ENCODE peak calls at places on chromosomes 5 and 9, in ten cellular contexts. One of them, this sample, is unnamed.
A peak's percentile ranks its signal among the peaks of the same experiment; 100 is the strongest.

GRCh38 chr9:135821116-135821515 is 86.2 kb downstream of the CAMSAP1 start:
- DNase-seq in COR-L47: no peak
- DNase-seq in fibroblast of the aortic adventitia: no peak
- DNase-seq in substantia nigra: no peak
- DNase-seq in adrenal gland: no peak
- DNase-seq in EL: no peak
- DNase-seq in activated CD4-positive, alpha-beta T cell treated with anti-CD3 and anti-CD28 coated beads, Interleukin-2, amount 50 U/mL, for 1 hour: no peak
- DNase-seq in activated naive CD4-positive, alpha-beta T cell treated with Interleukin-2 at 50 U/mL for 16 hours: no peak
- DNase-seq in left ventricle myocardium inferior: no peak
- DNase-seq in AG09319: no peak
- DNase-seq in this sample: no peak

GRCh38 chr5:88145603-88146467 is 122.8 kb downstream of the TMEM161B start:
- DNase-seq in left ventricle myocardium inferior: no peak
- DNase-seq in substantia nigra: peak; percentile 50
- DNase-seq in fibroblast of the aortic adventitia: no peak
- DNase-seq in COR-L47: no peak
- DNase-seq in AG09319: no peak
- DNase-seq in activated naive CD4-positive, alpha-beta T cell treated with Interleukin-2 at 50 U/mL for 16 hours: no peak
- DNase-seq in activated CD4-positive, alpha-beta T cell treated with anti-CD3 and anti-CD28 coated beads, Interleukin-2, amount 50 U/mL, for 1 hour: no peak
- DNase-seq in adrenal gland: no peak
- DNase-seq in EL: no peak
- DNase-seq in this sample: no peak

GRCh38 chr5:14017904-14018303 is 73.4 kb upstream of the DNAH5 start:
- DNase-seq in COR-L47: no peak
- DNase-seq in AG09319: no peak
- DNase-seq in left ventricle myocardium inferior: no peak
- DNase-seq in activated naive CD4-positive, alpha-beta T cell treated with Interleukin-2 at 50 U/mL for 16 hours: no peak
- DNase-seq in EL: no peak
- DNase-seq in adrenal gland: no peak
- DNase-seq in activated CD4-positive, alpha-beta T cell treated with anti-CD3 and anti-CD28 coated beads, Interleukin-2, amount 50 U/mL, for 1 hour: no peak
- DNase-seq in substantia nigra: no peak
- DNase-seq in fibroblast of the aortic adventitia: no peak
- DNase-seq in this sample: no peak

GRCh38 chr9:134930404-134930803 is 12.7 kb upstream of the FCN1 start:
- DNase-seq in EL: no peak
- DNase-seq in left ventricle myocardium inferior: no peak
- DNase-seq in fibroblast of the aortic adventitia: no peak
- DNase-seq in adrenal gland: no peak
- DNase-seq in substantia nigra: no peak
- DNase-seq in AG09319: no peak
- DNase-seq in activated CD4-positive, alpha-beta T cell treated with anti-CD3 and anti-CD28 coated beads, Interleukin-2, amount 50 U/mL, for 1 hour: no peak
- DNase-seq in COR-L47: no peak
- DNase-seq in activated naive CD4-positive, alpha-beta T cell treated with Interleukin-2 at 50 U/mL for 16 hours: no peak
- DNase-seq in this sample: no peak

GRCh38 chr9:106941901-106942300 is 78.9 kb downstream of the ZNF462 start:
- DNase-seq in activated CD4-positive, alpha-beta T cell treated with anti-CD3 and anti-CD28 coated beads, Interleukin-2, amount 50 U/mL, for 1 hour: no peak
- DNase-seq in fibroblast of the aortic adventitia: no peak
- DNase-seq in adrenal gland: no peak
- DNase-seq in AG09319: no peak
- DNase-seq in left ventricle myocardium inferior: no peak
- DNase-seq in activated naive CD4-positive, alpha-beta T cell treated with Interleukin-2 at 50 U/mL for 16 hours: no peak
- DNase-seq in COR-L47: no peak
- DNase-seq in substantia nigra: no peak
- DNase-seq in EL: no peak
- DNase-seq in this sample: no peak

GRCh38 chr9:109037946-109038345 is 24.6 kb upstream of the CTNNAL1 start:
- DNase-seq in adrenal gland: no peak
- DNase-seq in activated CD4-positive, alpha-beta T cell treated with anti-CD3 and anti-CD28 coated beads, Interleukin-2, amount 50 U/mL, for 1 hour: no peak
- DNase-seq in EL: no peak
- DNase-seq in activated naive CD4-positive, alpha-beta T cell treated with Interleukin-2 at 50 U/mL for 16 hours: no peak
- DNase-seq in AG09319: no peak
- DNase-seq in left ventricle myocardium inferior: no peak
- DNase-seq in COR-L47: no peak
- DNase-seq in fibroblast of the aortic adventitia: no peak
- DNase-seq in substantia nigra: no peak
- DNase-seq in this sample: no peak

GRCh38 chr9:121976751-121977150 is 116.4 kb downstream of the TTLL11 start:
- DNase-seq in adrenal gland: no peak
- DNase-seq in activated CD4-positive, alpha-beta T cell treated with anti-CD3 and anti-CD28 coated beads, Interleukin-2, amount 50 U/mL, for 1 hour: no peak
- DNase-seq in substantia nigra: no peak
- DNase-seq in EL: peak; percentile 67
- DNase-seq in AG09319: no peak
- DNase-seq in fibroblast of the aortic adventitia: peak; percentile 71
- DNase-seq in left ventricle myocardium inferior: no peak
- DNase-seq in activated naive CD4-positive, alpha-beta T cell treated with Interleukin-2 at 50 U/mL for 16 hours: no peak
- DNase-seq in COR-L47: no peak
- DNase-seq in this sample: no peak

GRCh38 chr9:99253134-99253533 is 31.1 kb downstream of the SEC61B start:
- DNase-seq in COR-L47: no peak
- DNase-seq in fibroblast of the aortic adventitia: no peak
- DNase-seq in activated CD4-positive, alpha-beta T cell treated with anti-CD3 and anti-CD28 coated beads, Interleukin-2, amount 50 U/mL, for 1 hour: no peak
- DNase-seq in adrenal gland: no peak
- DNase-seq in AG09319: no peak
- DNase-seq in activated naive CD4-positive, alpha-beta T cell treated with Interleukin-2 at 50 U/mL for 16 hours: peak; percentile 49
- DNase-seq in left ventricle myocardium inferior: no peak
- DNase-seq in substantia nigra: no peak
- DNase-seq in EL: no peak
- DNase-seq in this sample: no peak

GRCh38 chr5:68305223-68305865 is 89.8 kb downstream of the PIK3R1 start:
- DNase-seq in adrenal gland: no peak
- DNase-seq in activated CD4-positive, alpha-beta T cell treated with anti-CD3 and anti-CD28 coated beads, Interleukin-2, amount 50 U/mL, for 1 hour: no peak
- DNase-seq in left ventricle myocardium inferior: peak; percentile 12
- DNase-seq in activated naive CD4-positive, alpha-beta T cell treated with Interleukin-2 at 50 U/mL for 16 hours: no peak
- DNase-seq in AG09319: no peak
- DNase-seq in fibroblast of the aortic adventitia: no peak
- DNase-seq in COR-L47: no peak
- DNase-seq in substantia nigra: no peak
- DNase-seq in EL: no peak
- DNase-seq in this sample: no peak

GRCh38 chr5:172494630-172495505 is 40.5 kb upstream of the SH3PXD2B start:
- DNase-seq in COR-L47: no peak
- DNase-seq in fibroblast of the aortic adventitia: no peak
- DNase-seq in EL: no peak
- DNase-seq in substantia nigra: no peak
- DNase-seq in adrenal gland: no peak
- DNase-seq in left ventricle myocardium inferior: no peak
- DNase-seq in activated CD4-positive, alpha-beta T cell treated with anti-CD3 and anti-CD28 coated beads, Interleukin-2, amount 50 U/mL, for 1 hour: no peak
- DNase-seq in AG09319: no peak
- DNase-seq in activated naive CD4-positive, alpha-beta T cell treated with Interleukin-2 at 50 U/mL for 16 hours: no peak
- DNase-seq in this sample: no peak

GRCh38 chr5:1005362-1005851 is 3.2 kb upstream of the NKD2 start:
- DNase-seq in fibroblast of the aortic adventitia: no peak
- DNase-seq in AG09319: no peak
- DNase-seq in adrenal gland: no peak
- DNase-seq in activated naive CD4-positive, alpha-beta T cell treated with Interleukin-2 at 50 U/mL for 16 hours: no peak
- DNase-seq in activated CD4-positive, alpha-beta T cell treated with anti-CD3 and anti-CD28 coated beads, Interleukin-2, amount 50 U/mL, for 1 hour: no peak
- DNase-seq in left ventricle myocardium inferior: peak; percentile 16
- DNase-seq in substantia nigra: no peak
- DNase-seq in COR-L47: no peak
- DNase-seq in EL: no peak
- DNase-seq in this sample: no peak

GRCh38 chr5:72723584-72723983 is 92.9 kb upstream of the TNPO1 start:
- DNase-seq in substantia nigra: no peak
- DNase-seq in fibroblast of the aortic adventitia: no peak
- DNase-seq in EL: no peak
- DNase-seq in AG09319: no peak
- DNase-seq in COR-L47: no peak
- DNase-seq in left ventricle myocardium inferior: no peak
- DNase-seq in adrenal gland: no peak
- DNase-seq in activated naive CD4-positive, alpha-beta T cell treated with Interleukin-2 at 50 U/mL for 16 hours: no peak
- DNase-seq in activated CD4-positive, alpha-beta T cell treated with anti-CD3 and anti-CD28 coated beads, Interleukin-2, amount 50 U/mL, for 1 hour: no peak
- DNase-seq in this sample: no peak